ENCODE peak calls at places on chromosomes 13 and 19, in eight cellular contexts. One of them, this sample, is unnamed.

GRCh38 chr19:16449330-16449961 is 22.3 kb downstream of the EPS15L1 start:
- DNase-seq in stomach: no peak
- DNase-seq in uterus: no peak
- DNase-seq in sigmoid colon: no peak
- DNase-seq in upper lobe of left lung: no peak
- DNase-seq in esophagus squamous epithelium: no peak
- DNase-seq in breast epithelium: no peak
- DNase-seq in Peyer's patch: peak
- DNase-seq in this sample: no peak

GRCh38 chr13:32253911-32254399 is 61.2 kb downstream of the ZAR1L start:
- DNase-seq in stomach: peak
- DNase-seq in uterus: no peak
- DNase-seq in sigmoid colon: no peak
- DNase-seq in upper lobe of left lung: no peak
- DNase-seq in esophagus squamous epithelium: no peak
- DNase-seq in breast epithelium: no peak
- DNase-seq in Peyer's patch: no peak
- DNase-seq in this sample: no peak

GRCh38 chr19:47663911-47664771 is 49.1 kb upstream of the EHD2 start:
- DNase-seq in stomach: peak
- DNase-seq in uterus: peak
- DNase-seq in sigmoid colon: peak
- DNase-seq in upper lobe of left lung: peak
- DNase-seq in esophagus squamous epithelium: peak
- DNase-seq in breast epithelium: peak
- DNase-seq in Peyer's patch: peak
- DNase-seq in this sample: no peak

GRCh38 chr13:39499580-39499979 is 103.4 kb downstream of the LHFPL6 start:
- DNase-seq in stomach: no peak
- DNase-seq in uterus: no peak
- DNase-seq in sigmoid colon: no peak
- DNase-seq in upper lobe of left lung: no peak
- DNase-seq in esophagus squamous epithelium: no peak
- DNase-seq in breast epithelium: no peak
- DNase-seq in Peyer's patch: no peak
- DNase-seq in this sample: no peak

GRCh38 chr13:24502567-24503375 is 9.8 kb downstream of the PARP4 start:
- DNase-seq in stomach: peak
- DNase-seq in uterus: no peak
- DNase-seq in sigmoid colon: no peak
- DNase-seq in upper lobe of left lung: no peak
- DNase-seq in esophagus squamous epithelium: no peak
- DNase-seq in breast epithelium: no peak
- DNase-seq in Peyer's patch: no peak
- DNase-seq in this sample: no peak

GRCh38 chr19:11373166-11373884 is 1.1 kb upstream of the SWSAP1 start:
- DNase-seq in stomach: peak
- DNase-seq in uterus: no peak
- DNase-seq in sigmoid colon: no peak
- DNase-seq in upper lobe of left lung: no peak
- DNase-seq in esophagus squamous epithelium: no peak
- DNase-seq in breast epithelium: no peak
- DNase-seq in Peyer's patch: no peak
- DNase-seq in this sample: no peak

GRCh38 chr19:10727599-10728250 is 9.8 kb downstream of the DNM2 start:
- DNase-seq in stomach: no peak
- DNase-seq in uterus: no peak
- DNase-seq in sigmoid colon: no peak
- DNase-seq in upper lobe of left lung: no peak
- DNase-seq in esophagus squamous epithelium: no peak
- DNase-seq in breast epithelium: no peak
- DNase-seq in Peyer's patch: no peak
- DNase-seq in this sample: no peak

GRCh38 chr19:5585461-5586299 is 17.9 kb upstream of the TINCR start:
- DNase-seq in stomach: no peak
- DNase-seq in uterus: no peak
- DNase-seq in sigmoid colon: no peak
- DNase-seq in upper lobe of left lung: no peak
- DNase-seq in esophagus squamous epithelium: no peak
- DNase-seq in breast epithelium: no peak
- DNase-seq in Peyer's patch: peak
- DNase-seq in this sample: no peak

GRCh38 chr13:23551213-23552008 is 18.8 kb upstream of the TNFRSF19 start:
- DNase-seq in stomach: no peak
- DNase-seq in uterus: no peak
- DNase-seq in sigmoid colon: no peak
- DNase-seq in upper lobe of left lung: no peak
- DNase-seq in esophagus squamous epithelium: no peak
- DNase-seq in breast epithelium: no peak
- DNase-seq in Peyer's patch: no peak
- DNase-seq in this sample: no peak

GRCh38 chr19:11673608-11674041 is 65.1 kb downstream of the ZNF823 start:
- DNase-seq in stomach: peak
- DNase-seq in uterus: peak
- DNase-seq in sigmoid colon: peak
- DNase-seq in upper lobe of left lung: no peak
- DNase-seq in esophagus squamous epithelium: no peak
- DNase-seq in breast epithelium: peak
- DNase-seq in Peyer's patch: no peak
- DNase-seq in this sample: peak

GRCh38 chr13:40221460-40222201 is 444.8 kb downstream of the FOXO1 start:
- DNase-seq in stomach: no peak
- DNase-seq in uterus: peak
- DNase-seq in sigmoid colon: no peak
- DNase-seq in upper lobe of left lung: no peak
- DNase-seq in esophagus squamous epithelium: no peak
- DNase-seq in breast epithelium: no peak
- DNase-seq in Peyer's patch: peak
- DNase-seq in this sample: no peak

GRCh38 chr19:17235618-17236413 is 9.8 kb downstream of the OCEL1 start:
- DNase-seq in stomach: peak
- DNase-seq in uterus: peak
- DNase-seq in sigmoid colon: peak
- DNase-seq in upper lobe of left lung: peak
- DNase-seq in esophagus squamous epithelium: no peak
- DNase-seq in breast epithelium: peak
- DNase-seq in Peyer's patch: peak
- DNase-seq in this sample: peak

GRCh38 chr13:37640499-37640898 is 41.9 kb upstream of the POSTN start:
- DNase-seq in stomach: no peak
- DNase-seq in uterus: no peak
- DNase-seq in sigmoid colon: no peak
- DNase-seq in upper lobe of left lung: no peak
- DNase-seq in esophagus squamous epithelium: no peak
- DNase-seq in breast epithelium: no peak
- DNase-seq in Peyer's patch: no peak
- DNase-seq in this sample: no peak

GRCh38 chr13:99086869-99087129 is 108.9 kb upstream of the DOCK9 start:
- DNase-seq in stomach: no peak
- DNase-seq in uterus: no peak
- DNase-seq in sigmoid colon: peak
- DNase-seq in upper lobe of left lung: no peak
- DNase-seq in esophagus squamous epithelium: no peak
- DNase-seq in breast epithelium: no peak
- DNase-seq in Peyer's patch: peak
- DNase-seq in this sample: no peak

DNA sequence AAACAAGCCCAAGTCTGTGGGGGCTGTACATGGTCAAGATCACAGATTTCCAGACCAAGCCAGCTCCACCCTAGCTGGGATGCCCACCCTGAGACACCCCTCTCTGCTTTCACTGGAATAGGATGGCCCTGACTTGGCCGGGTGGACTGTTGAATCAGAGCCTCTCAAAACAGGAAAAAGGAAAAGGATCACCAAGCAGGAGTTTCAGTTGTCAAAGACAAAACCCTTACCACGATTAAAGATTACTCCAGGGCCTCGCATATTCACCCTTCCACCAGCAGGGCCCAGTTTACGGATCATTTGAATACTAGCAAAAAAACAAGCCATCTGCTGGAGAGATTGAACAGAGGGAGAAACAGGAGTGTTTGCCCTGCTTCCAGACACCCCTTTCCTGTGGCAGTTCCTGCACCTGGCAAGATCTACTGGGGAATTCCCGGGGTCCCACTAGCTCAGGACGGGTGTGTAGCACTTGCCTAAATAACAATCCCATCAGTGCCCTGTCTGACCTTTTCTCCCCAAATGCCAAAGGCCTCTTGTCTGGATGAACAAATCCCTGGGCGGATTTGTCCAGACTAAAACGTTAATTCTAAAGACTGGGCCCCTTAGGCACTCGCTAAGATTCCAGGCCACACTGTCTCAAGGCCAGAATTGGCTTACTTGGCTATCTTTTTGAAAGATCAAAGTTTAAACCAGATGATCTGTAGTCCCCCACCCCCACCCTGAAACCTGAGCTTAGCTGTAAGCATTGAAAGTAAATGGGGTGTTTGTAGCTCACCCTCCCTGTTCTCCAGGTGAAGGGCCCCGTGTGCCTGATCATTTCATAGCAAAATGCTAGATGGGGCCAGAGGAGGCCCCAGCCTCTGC is 38.4 kb downstream of the ACTN4 start:
- DNase-seq in stomach: no peak
- DNase-seq in uterus: no peak
- DNase-seq in sigmoid colon: no peak
- DNase-seq in upper lobe of left lung: no peak
- DNase-seq in esophagus squamous epithelium: no peak
- DNase-seq in breast epithelium: no peak
- DNase-seq in Peyer's patch: no peak
- DNase-seq in this sample: no peak
- TF ChIP-seq POLR2A in stomach: no peak
- TF ChIP-seq POLR2A in uterus: no peak
- TF ChIP-seq POLR2A in sigmoid colon: no peak
- TF ChIP-seq POLR2A in upper lobe of left lung: no peak
- TF ChIP-seq POLR2A in esophagus squamous epithelium: no peak
- TF ChIP-seq POLR2A in breast epithelium: no peak
- TF ChIP-seq POLR2A in Peyer's patch: no peak
- TF ChIP-seq POLR2A in this sample: no peak

DNA sequence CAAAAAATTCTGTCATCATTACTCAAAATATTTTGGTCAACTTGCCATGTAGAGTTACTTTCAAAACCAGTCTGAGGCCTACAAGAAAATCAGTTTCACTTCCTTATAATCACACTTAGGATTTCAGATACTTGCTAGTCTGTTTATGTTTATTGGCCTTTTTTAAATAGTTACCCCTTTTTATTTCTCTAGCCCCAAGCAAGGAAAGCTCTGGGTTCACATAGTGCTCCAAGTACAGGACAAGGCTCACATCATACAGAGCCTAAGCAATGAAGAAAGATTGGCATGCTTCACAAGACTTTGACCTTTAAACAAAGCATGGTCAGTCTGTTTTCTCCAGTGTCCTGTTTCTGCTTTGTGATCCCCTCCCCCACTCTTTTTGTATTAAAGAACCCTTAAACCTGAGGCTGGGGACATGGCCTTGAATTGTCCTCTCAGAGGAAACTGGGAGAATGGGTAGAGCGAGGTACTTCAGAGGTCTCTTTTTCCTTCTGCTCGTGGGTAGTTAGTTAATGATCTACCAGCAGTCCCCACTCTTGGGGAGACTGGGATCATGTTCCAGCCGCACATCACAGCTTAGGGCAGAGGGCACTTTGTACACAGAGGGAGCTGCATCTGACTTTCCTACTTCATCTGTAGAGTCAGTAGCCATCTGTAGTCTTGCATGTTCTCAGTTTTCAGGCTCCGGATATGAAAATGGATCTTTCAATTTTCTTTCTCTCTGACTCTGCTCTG is 30.6 kb downstream of the CEACAM1 start:
- DNase-seq in stomach: peak
- DNase-seq in uterus: no peak
- DNase-seq in sigmoid colon: no peak
- DNase-seq in upper lobe of left lung: no peak
- DNase-seq in esophagus squamous epithelium: no peak
- DNase-seq in breast epithelium: no peak
- DNase-seq in Peyer's patch: no peak
- DNase-seq in this sample: no peak
- H3K4me3 ChIP-seq in stomach: no peak
- H3K4me3 ChIP-seq in uterus: no peak
- H3K4me3 ChIP-seq in sigmoid colon: no peak
- H3K4me3 ChIP-seq in upper lobe of left lung: no peak
- H3K4me3 ChIP-seq in esophagus squamous epithelium: no peak
- H3K4me3 ChIP-seq in breast epithelium: no peak
- H3K4me3 ChIP-seq in Peyer's patch: peak
- H3K4me3 ChIP-seq in this sample: no peak

DNA sequence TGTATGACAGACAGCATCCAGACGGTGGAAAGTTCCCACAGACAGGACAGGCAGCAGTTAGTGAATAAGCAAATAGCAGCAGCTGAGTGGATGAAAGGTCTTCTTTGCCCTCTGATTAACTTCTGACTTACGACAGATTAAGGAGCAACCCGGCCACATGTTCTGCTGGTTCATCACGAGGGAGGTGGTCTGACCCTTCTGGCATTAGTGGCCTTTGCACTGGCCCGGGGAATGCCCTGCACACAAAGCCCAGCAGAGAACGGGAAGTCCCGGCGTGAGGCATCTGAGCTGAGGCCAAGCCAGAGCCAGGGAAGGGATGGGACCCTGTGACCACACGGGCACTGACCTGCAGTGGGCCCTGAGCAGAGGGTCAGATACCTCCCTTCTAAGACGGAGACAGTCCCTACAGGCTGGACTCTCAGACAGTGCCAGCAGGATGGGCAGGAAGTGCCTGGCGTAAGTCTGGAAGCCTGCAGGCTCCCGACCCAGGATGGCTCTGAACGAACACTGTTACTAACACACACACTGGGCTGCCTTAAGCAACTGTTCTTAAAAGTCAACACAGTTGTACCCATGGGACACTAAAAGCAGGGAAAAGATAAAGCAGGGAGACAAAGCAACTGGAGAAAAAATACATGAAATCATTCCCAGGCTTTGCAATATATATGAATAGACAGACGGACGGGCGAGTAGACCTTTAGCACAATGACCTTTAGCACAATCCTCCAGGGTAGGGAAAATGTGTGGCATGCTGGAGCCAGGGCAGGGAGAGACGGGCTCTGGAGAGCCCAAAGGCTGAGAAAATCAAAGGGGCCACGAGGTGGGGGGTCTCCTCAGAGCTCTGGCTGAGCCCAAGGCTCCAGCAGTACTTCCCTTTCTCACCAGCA is 6.3 kb downstream of the C19orf12 start:
- DNase-seq in stomach: no peak
- DNase-seq in uterus: no peak
- DNase-seq in sigmoid colon: no peak
- DNase-seq in upper lobe of left lung: no peak
- DNase-seq in esophagus squamous epithelium: no peak
- DNase-seq in breast epithelium: no peak
- DNase-seq in Peyer's patch: no peak
- DNase-seq in this sample: peak
- TF ChIP-seq POLR2A in stomach: no peak
- TF ChIP-seq POLR2A in uterus: no peak
- TF ChIP-seq POLR2A in sigmoid colon: no peak
- TF ChIP-seq POLR2A in upper lobe of left lung: no peak
- TF ChIP-seq POLR2A in esophagus squamous epithelium: no peak
- TF ChIP-seq POLR2A in breast epithelium: no peak
- TF ChIP-seq POLR2A in Peyer's patch: peak
- TF ChIP-seq POLR2A in this sample: no peak

DNA sequence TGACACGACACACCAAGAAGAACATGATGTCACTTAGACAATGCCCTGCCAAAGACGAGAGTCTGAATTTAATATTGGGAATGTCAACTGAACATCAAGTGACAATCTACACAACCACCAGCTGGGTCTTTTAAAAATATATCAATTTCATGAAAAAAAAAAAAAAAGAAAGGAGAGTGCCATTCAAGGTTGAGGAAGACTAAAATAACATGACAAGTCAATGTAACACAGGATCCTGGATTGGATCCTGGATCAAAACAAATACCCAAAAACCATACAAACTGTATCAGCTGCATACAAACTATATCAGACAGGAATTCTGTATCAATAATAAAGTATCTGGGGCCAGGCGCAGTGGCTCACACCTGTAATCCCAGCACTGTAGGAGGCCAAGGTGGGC is 4.7 kb downstream of the ZNF329 start:
- DNase-seq in stomach: no peak
- DNase-seq in uterus: no peak
- DNase-seq in sigmoid colon: no peak
- DNase-seq in upper lobe of left lung: no peak
- DNase-seq in esophagus squamous epithelium: no peak
- DNase-seq in breast epithelium: no peak
- DNase-seq in Peyer's patch: no peak
- DNase-seq in this sample: no peak
- H3K4me3 ChIP-seq in stomach: no peak
- H3K4me3 ChIP-seq in uterus: no peak
- H3K4me3 ChIP-seq in sigmoid colon: no peak
- H3K4me3 ChIP-seq in upper lobe of left lung: no peak
- H3K4me3 ChIP-seq in esophagus squamous epithelium: no peak
- H3K4me3 ChIP-seq in breast epithelium: no peak
- H3K4me3 ChIP-seq in Peyer's patch: no peak
- H3K4me3 ChIP-seq in this sample: no peak

This sample was measured in spleen.